ENCODE peak calls at places on chromosomes 13 and 19, in five cellular contexts. One of them, this sample, is unnamed.

GRCh38 chr19:17001603-17002183 is 24.9 kb downstream of the CPAMD8 start:
- DNase-seq in GM12878: no peak
- DNase-seq in NT2/D1: no peak
- DNase-seq in H1: peak
- DNase-seq in HepG2: no peak
- DNase-seq in this sample: no peak

GRCh38 chr19:49222011-49222410 is 64.4 kb downstream of the TRPM4 start:
- DNase-seq in GM12878: no peak
- DNase-seq in NT2/D1: no peak
- DNase-seq in H1: no peak
- DNase-seq in HepG2: no peak
- DNase-seq in this sample: no peak

GRCh38 chr19:47765522-47766358 is 12.8 kb upstream of the SELENOW start:
- DNase-seq in GM12878: no peak
- DNase-seq in NT2/D1: no peak
- DNase-seq in H1: peak
- DNase-seq in HepG2: peak
- DNase-seq in this sample: peak

GRCh38 chr13:33454844-33455256 is 169.3 kb upstream of the STARD13 start:
- DNase-seq in GM12878: no peak
- DNase-seq in NT2/D1: no peak
- DNase-seq in H1: no peak
- DNase-seq in HepG2: no peak
- DNase-seq in this sample: no peak

GRCh38 chr19:48258350-48258749 is 2.6 kb upstream of the CARD8 start:
- DNase-seq in GM12878: no peak
- DNase-seq in NT2/D1: no peak
- DNase-seq in H1: no peak
- DNase-seq in HepG2: no peak
- DNase-seq in this sample: no peak

GRCh38 chr13:99809931-99810330 is 161.6 kb downstream of the ZIC5 start:
- DNase-seq in GM12878: no peak
- DNase-seq in NT2/D1: no peak
- DNase-seq in H1: no peak
- DNase-seq in HepG2: peak
- DNase-seq in this sample: no peak

GRCh38 chr19:34298891-34299510 is 44.6 kb downstream of the GARRE1 start:
- DNase-seq in GM12878: no peak
- DNase-seq in NT2/D1: no peak
- DNase-seq in H1: no peak
- DNase-seq in HepG2: no peak
- DNase-seq in this sample: no peak

GRCh38 chr13:95784161-95784880 is 107.4 kb downstream of the DNAJC3 start:
- DNase-seq in GM12878: no peak
- DNase-seq in NT2/D1: no peak
- DNase-seq in H1: no peak
- DNase-seq in HepG2: peak
- DNase-seq in this sample: no peak

GRCh38 chr13:37382156-37382555 is 216.4 kb downstream of the POSTN start:
- DNase-seq in GM12878: no peak
- DNase-seq in NT2/D1: no peak
- DNase-seq in H1: no peak
- DNase-seq in HepG2: no peak
- DNase-seq in this sample: no peak

GRCh38 chr13:28489536-28489935 is 5.4 kb downstream of the FLT1 start:
- DNase-seq in GM12878: no peak
- DNase-seq in NT2/D1: no peak
- DNase-seq in H1: no peak
- DNase-seq in HepG2: no peak
- DNase-seq in this sample: no peak

GRCh38 chr13:36533806-36534205 is 101.5 kb downstream of the CCNA1 start:
- DNase-seq in GM12878: no peak
- DNase-seq in NT2/D1: no peak
- DNase-seq in H1: no peak
- DNase-seq in HepG2: no peak
- DNase-seq in this sample: no peak

GRCh38 chr13:40083841-40084240 is 428.4 kb downstream of the COG6 start:
- DNase-seq in GM12878: no peak
- DNase-seq in NT2/D1: no peak
- DNase-seq in H1: no peak
- DNase-seq in HepG2: no peak
- DNase-seq in this sample: no peak

GRCh38 chr19:5017235-5017634 is 48.3 kb downstream of the KDM4B start:
- DNase-seq in GM12878: no peak
- DNase-seq in NT2/D1: no peak
- DNase-seq in H1: no peak
- DNase-seq in HepG2: no peak
- DNase-seq in this sample: no peak

GRCh38 chr13:29791508-29791907 is 58.9 kb downstream of the UBL3 start:
- DNase-seq in GM12878: no peak
- DNase-seq in NT2/D1: no peak
- DNase-seq in H1: no peak
- DNase-seq in HepG2: no peak
- DNase-seq in this sample: no peak

GRCh38 chr13:21501709-21502108 is 42.6 kb upstream of the ZDHHC20 start:
- DNase-seq in GM12878: no peak
- DNase-seq in NT2/D1: no peak
- DNase-seq in H1: no peak
- DNase-seq in HepG2: peak
- DNase-seq in this sample: peak

GRCh38 chr13:102620512-102620911 is 23.7 kb downstream of the TPP2 start:
- DNase-seq in GM12878: no peak
- DNase-seq in NT2/D1: no peak
- DNase-seq in H1: no peak
- DNase-seq in HepG2: no peak
- DNase-seq in this sample: no peak
- TF ChIP-seq SUZ12 in GM12878: no peak
- TF ChIP-seq SUZ12 in NT2/D1: no peak
- TF ChIP-seq SUZ12 in H1: no peak
- TF ChIP-seq SUZ12 in HepG2: no peak
- TF ChIP-seq SUZ12 in this sample: no peak

DNA sequence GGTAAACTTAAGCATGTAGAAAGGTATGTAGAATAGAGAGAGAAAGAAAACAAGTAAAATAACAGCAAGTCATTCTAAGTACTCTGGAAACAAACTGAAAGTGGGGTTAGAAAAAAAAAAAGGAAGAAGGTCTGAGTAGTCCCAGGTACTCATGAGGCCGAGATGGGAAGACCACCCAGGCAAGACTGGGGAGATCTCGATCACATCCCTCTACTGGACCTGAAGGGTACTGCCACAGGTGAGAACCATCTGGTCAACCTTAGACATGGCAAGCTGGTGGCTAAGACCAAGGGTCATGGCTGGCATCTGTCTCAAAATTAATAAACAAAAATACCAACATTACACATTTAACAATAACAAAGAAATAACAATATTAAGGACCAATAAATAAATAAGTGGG is 36.3 kb upstream of the ZNF724 start:
- DNase-seq in GM12878: no peak
- DNase-seq in NT2/D1: peak
- DNase-seq in H1: peak
- DNase-seq in HepG2: no peak
- DNase-seq in this sample: peak
- TF ChIP-seq SUZ12 in GM12878: no peak
- TF ChIP-seq SUZ12 in NT2/D1: no peak
- TF ChIP-seq SUZ12 in H1: no peak
- TF ChIP-seq SUZ12 in HepG2: no peak
- TF ChIP-seq SUZ12 in this sample: no peak

DNA sequence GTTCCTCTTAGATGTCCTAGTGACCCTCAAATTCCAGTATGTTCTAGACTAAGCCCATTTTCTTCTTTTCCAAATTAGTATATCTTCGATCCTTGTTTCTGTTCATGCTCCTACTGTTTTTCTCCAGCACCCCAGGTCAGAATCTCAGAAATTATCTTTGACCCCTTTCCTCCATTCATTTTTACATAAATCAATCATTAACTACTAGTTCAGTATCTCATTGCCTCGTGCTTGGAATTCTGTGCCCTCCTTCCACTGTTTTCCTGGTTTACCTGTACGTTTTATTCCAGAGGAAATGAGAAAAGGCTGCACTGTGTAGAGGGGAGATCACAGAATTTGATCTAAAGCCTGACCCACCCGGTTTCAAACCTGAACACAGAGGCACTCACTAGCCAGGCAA is 107.9 kb downstream of the LRCH1 start:
- DNase-seq in GM12878: no peak
- DNase-seq in NT2/D1: no peak
- DNase-seq in H1: no peak
- DNase-seq in HepG2: no peak
- DNase-seq in this sample: no peak
- TF ChIP-seq SUZ12 in GM12878: no peak
- TF ChIP-seq SUZ12 in NT2/D1: no peak
- TF ChIP-seq SUZ12 in H1: no peak
- TF ChIP-seq SUZ12 in HepG2: no peak
- TF ChIP-seq SUZ12 in this sample: no peak

DNA sequence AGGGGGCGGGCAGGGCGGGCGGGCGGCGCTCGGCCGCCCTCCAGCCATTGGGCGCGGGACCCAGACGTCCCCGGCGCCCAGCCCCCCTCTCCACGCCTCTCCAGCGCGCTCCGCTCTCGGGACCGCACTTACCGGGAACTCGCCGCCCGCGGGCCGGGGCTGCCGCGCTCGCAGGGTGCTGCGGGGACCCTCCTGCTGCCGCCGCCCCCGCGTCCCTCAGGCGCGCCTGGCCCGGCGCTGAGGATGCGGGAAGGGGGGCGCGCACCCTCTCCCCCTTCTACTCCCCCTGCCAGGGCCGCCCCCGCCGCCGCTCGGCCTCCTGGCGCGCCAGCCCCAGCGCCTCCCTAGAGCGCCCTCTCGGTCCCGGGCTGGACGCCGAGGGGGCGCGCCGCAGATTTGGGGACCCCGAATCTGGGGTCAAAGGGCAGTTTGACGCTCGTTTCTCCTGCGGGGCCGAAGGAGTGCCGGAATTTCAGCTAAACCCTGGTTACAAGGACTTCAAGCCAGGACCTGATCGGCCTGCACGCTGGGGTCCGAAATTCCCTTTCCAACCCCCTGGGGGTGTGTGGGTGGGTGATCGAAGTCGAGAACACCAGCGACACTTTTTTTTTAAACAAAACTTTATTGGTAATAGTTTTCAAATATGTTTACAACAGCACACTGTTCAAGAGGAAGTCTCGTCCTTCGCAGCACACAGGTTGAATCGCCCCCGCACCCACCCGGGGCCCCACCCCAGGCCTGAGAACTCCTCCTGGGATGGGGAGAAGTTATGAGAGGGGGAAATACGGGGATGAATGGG is 734 bp upstream of the SAMD1 start:
- DNase-seq in GM12878: no peak
- DNase-seq in NT2/D1: no peak
- DNase-seq in H1: peak
- DNase-seq in HepG2: peak
- DNase-seq in this sample: peak
- TF ChIP-seq SUZ12 in GM12878: no peak
- TF ChIP-seq SUZ12 in NT2/D1: no peak
- TF ChIP-seq SUZ12 in H1: no peak
- TF ChIP-seq SUZ12 in HepG2: no peak
- TF ChIP-seq SUZ12 in this sample: no peak

GRCh38 chr13:24131749-24132148 is 28.8 kb upstream of the SPATA13 start:
- DNase-seq in GM12878: no peak
- DNase-seq in NT2/D1: no peak
- DNase-seq in H1: no peak
- DNase-seq in HepG2: no peak
- DNase-seq in this sample: no peak
- TF ChIP-seq SUZ12 in GM12878: no peak
- TF ChIP-seq SUZ12 in NT2/D1: no peak
- TF ChIP-seq SUZ12 in H1: no peak
- TF ChIP-seq SUZ12 in HepG2: no peak
- TF ChIP-seq SUZ12 in this sample: no peak

GRCh38 chr13:44141725-44142539 is 231.7 kb upstream of the SERP2 start:
- DNase-seq in GM12878: peak
- DNase-seq in NT2/D1: peak
- DNase-seq in H1: peak
- DNase-seq in HepG2: peak
- DNase-seq in this sample: peak

GRCh38 chr13:44141213-44141724 is 232.4 kb upstream of the SERP2 start:
- DNase-seq in GM12878: no peak
- DNase-seq in NT2/D1: no peak
- DNase-seq in H1: no peak
- DNase-seq in HepG2: no peak
- DNase-seq in this sample: peak

GRCh38 chr13:44142911-44143665 is 230.5 kb upstream of the SERP2 start:
- DNase-seq in GM12878: no peak
- DNase-seq in NT2/D1: no peak
- DNase-seq in H1: no peak
- DNase-seq in HepG2: no peak
- DNase-seq in this sample: no peak

GRCh38 chr13:44140146-44140545 is 233.5 kb upstream of the SERP2 start:
- DNase-seq in GM12878: no peak
- DNase-seq in NT2/D1: no peak
- DNase-seq in H1: peak
- DNase-seq in HepG2: peak
- DNase-seq in this sample: no peak

GRCh38 chr13:44142540-44142867 is 231.1 kb upstream of the SERP2 start:
- DNase-seq in GM12878: no peak
- DNase-seq in NT2/D1: no peak
- DNase-seq in H1: no peak
- DNase-seq in HepG2: no peak
- DNase-seq in this sample: peak
- TF ChIP-seq SUZ12 in GM12878: no peak
- TF ChIP-seq SUZ12 in NT2/D1: no peak
- TF ChIP-seq SUZ12 in H1: no peak
- TF ChIP-seq SUZ12 in HepG2: no peak
- TF ChIP-seq SUZ12 in this sample: no peak

GRCh38 chr19:36775768-36776167 is 3.2 kb upstream of the ZNF850 start:
- DNase-seq in GM12878: no peak
- DNase-seq in NT2/D1: no peak
- DNase-seq in H1: no peak
- DNase-seq in HepG2: no peak
- DNase-seq in this sample: no peak
- TF ChIP-seq SUZ12 in GM12878: no peak
- TF ChIP-seq SUZ12 in NT2/D1: no peak
- TF ChIP-seq SUZ12 in H1: no peak
- TF ChIP-seq SUZ12 in HepG2: no peak
- TF ChIP-seq SUZ12 in this sample: no peak

GRCh38 chr19:6482343-6482686 is 728 bp upstream of the DENND1C start:
- DNase-seq in GM12878: no peak
- DNase-seq in NT2/D1: no peak
- DNase-seq in H1: no peak
- DNase-seq in HepG2: no peak
- DNase-seq in this sample: no peak

GRCh38 chr19:6480843-6481415 is 658 bp downstream of the DENND1C start:
- DNase-seq in GM12878: no peak
- DNase-seq in NT2/D1: no peak
- DNase-seq in H1: no peak
- DNase-seq in HepG2: no peak
- DNase-seq in this sample: no peak

GRCh38 chr19:6479836-6480398 is 1.7 kb downstream of the DENND1C start:
- DNase-seq in GM12878: no peak
- DNase-seq in NT2/D1: no peak
- DNase-seq in H1: no peak
- DNase-seq in HepG2: no peak
- DNase-seq in this sample: no peak

GRCh38 chr19:6483235-6483634 is 1.6 kb upstream of the DENND1C start:
- DNase-seq in GM12878: no peak
- DNase-seq in NT2/D1: no peak
- DNase-seq in H1: no peak
- DNase-seq in HepG2: no peak
- DNase-seq in this sample: no peak

GRCh38 chr19:6481541-6482342 is at the start of gene DENND1C:
- DNase-seq in GM12878: peak
- DNase-seq in NT2/D1: no peak
- DNase-seq in H1: peak
- DNase-seq in HepG2: peak
- DNase-seq in this sample: peak
- TF ChIP-seq SUZ12 in GM12878: no peak
- TF ChIP-seq SUZ12 in NT2/D1: no peak
- TF ChIP-seq SUZ12 in H1: no peak
- TF ChIP-seq SUZ12 in HepG2: no peak
- TF ChIP-seq SUZ12 in this sample: no peak